ENCODE peak calls at places on chromosome 17, in four cellular contexts. C is uterus, U is gastrocnemius medialis, L is heart left ventricle. D is an unnamed sample.

GRCh38 chr17:6681671-6682070 is 30.1 kb downstream of the C17orf100 start:
- DNase-seq in C (no peak), L (no peak), U (no peak), D (no peak)

GRCh38 chr17:2847601-2848255 is 51.5 kb downstream of the RAP1GAP2 start:
- DNase-seq in L (no peak), U (no peak), C (no peak), D (no peak)

GRCh38 chr17:78257810-78258322 is 26.4 kb downstream of the TMEM235 start:
- DNase-seq in C (no peak), U (no peak), L (peak), D (no peak)

GRCh38 chr17:2511138-2511461 is 588 bp downstream of the METTL16 start:
- DNase-seq in C (no peak), U (no peak), L (no peak), D (no peak)

GRCh38 chr17:1767358-1767757 is 5.5 kb downstream of the SERPINF1 start:
- DNase-seq in C (no peak), L (no peak), U (peak), D (no peak)

GRCh38 chr17:62652251-62653001 is 25.0 kb downstream of the MRC2 start:
- DNase-seq in C (no peak), U (no peak), L (peak), D (peak)

GRCh38 chr17:14510136-14510535 is 209.3 kb downstream of the HS3ST3B1 start:
- DNase-seq in U (no peak), C (no peak), L (no peak), D (no peak)

GRCh38 chr17:80902197-80903019 is 89.2 kb upstream of the CHMP6 start:
- DNase-seq in U (no peak), L (no peak), C (no peak), D (no peak)

GRCh38 chr17:39082482-39082881 is 69.0 kb downstream of the PLXDC1 start:
- DNase-seq in U (no peak), C (no peak), L (no peak), D (no peak)

GRCh38 chr17:8859029-8859803 is 8.3 kb downstream of the PIK3R6 start:
- DNase-seq in C (no peak), U (no peak), L (no peak), D (no peak)

GRCh38 chr17:64020068-64020766 is at the start of gene ICAM2:
- DNase-seq in U (peak), C (peak), L (peak), D (peak)

GRCh38 chr17:27630607-27631408 is at the start of gene LGALS9:
- DNase-seq in U (peak), L (peak), C (no peak), D (peak)

GRCh38 chr17:1561420-1562177 is 993 bp downstream of the PITPNA start:
- DNase-seq in C (no peak), L (no peak), U (no peak), D (no peak)

GRCh38 chr17:69947027-69947759 is 127.8 kb upstream of the KCNJ16 start:
- DNase-seq in C (no peak), U (no peak), L (no peak), D (no peak)

GRCh38 chr17:31294839-31295488 is 2.1 kb downstream of the OMG start:
- DNase-seq in L (no peak), C (no peak), U (no peak), D (no peak)

GRCh38 chr17:38710603-38710962 is 5.5 kb downstream of the MLLT6 start:
- DNase-seq in C (no peak), U (no peak), L (no peak), D (no peak)

GRCh38 chr17:17511971-17512858 is 16.0 kb upstream of the RASD1 start:
- DNase-seq in C (peak), L (no peak), U (peak), D (peak)

GRCh38 chr17:38561416-38562214 is 44.1 kb downstream of the SRCIN1 start:
- DNase-seq in U (no peak), L (no peak), C (no peak), D (no peak)

GRCh38 chr17:81244358-81245023 is 5.4 kb downstream of the NDUFAF8 start:
- DNase-seq in U (no peak), C (no peak), L (no peak), D (no peak)

GRCh38 chr17:8430966-8431365 is 4.7 kb upstream of the NDEL1 start:
- DNase-seq in U (peak), L (peak), C (peak), D (no peak)

GRCh38 chr17:57091186-57091618 is 6.2 kb downstream of the AKAP1 start:
- DNase-seq in U (peak), C (no peak), L (peak), D (no peak)

GRCh38 chr17:67492251-67492740 is 115.2 kb downstream of the PITPNC1 start:
- DNase-seq in U (no peak), C (no peak), L (no peak), D (no peak)

GRCh38 chr17:15350777-15351486 is 9.5 kb upstream of the TEKT3 start:
- DNase-seq in U (no peak), L (no peak), C (peak), D (no peak)

DNA sequence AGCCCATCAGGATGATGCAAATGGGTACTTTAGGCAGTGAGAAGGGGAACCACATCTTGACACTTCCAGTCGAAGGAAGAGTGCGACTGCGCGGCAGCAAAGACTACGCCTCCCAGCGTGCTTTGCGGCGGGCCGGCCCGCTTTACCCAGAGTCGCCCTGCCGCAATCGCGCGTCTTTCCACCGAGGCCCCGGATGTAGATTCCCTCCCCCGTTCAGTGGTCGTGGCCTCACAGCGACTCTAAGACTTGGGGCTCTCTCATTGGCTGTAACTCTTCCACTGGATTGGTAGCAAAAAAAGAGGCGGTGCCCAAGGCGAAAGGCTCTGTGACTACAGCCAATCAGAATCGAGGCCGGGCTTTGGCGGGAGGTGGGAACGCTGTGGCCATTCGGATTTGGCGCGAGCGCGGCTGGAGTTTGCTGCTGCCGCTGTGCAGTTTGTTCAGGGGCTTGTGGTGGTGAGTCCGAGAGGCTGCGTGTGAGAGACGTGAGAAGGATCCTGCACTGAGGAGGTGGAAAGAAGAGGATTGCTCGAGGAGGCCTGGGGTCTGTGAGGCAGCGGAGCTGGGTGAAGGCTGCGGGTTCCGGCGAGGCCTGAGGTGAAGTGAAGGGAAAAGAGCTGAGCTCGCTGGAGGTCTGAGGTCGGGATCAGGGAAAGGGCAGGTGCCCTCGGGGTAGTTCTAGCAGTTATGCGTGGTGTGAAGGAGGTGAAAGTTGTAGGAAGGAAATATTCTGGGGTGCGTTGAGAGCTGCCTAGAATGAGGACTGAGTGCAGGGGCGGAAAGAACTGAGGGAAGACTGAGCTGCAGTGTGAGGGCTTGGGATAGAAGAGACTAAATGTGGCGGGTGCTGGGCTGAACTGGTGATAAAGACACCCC is at the start of gene CDC6:
- DNase-seq in L (peak), C (peak), U (peak), D (peak)
- H3K27ac ChIP-seq in L (no peak), C (peak), U (peak), D (peak)

GRCh38 chr17:74860999-74861553 is 1.4 kb upstream of the GRIN2C start:
- DNase-seq in L (no peak), U (no peak), C (no peak), D (no peak)
- TF ChIP-seq POLR2A in L (no peak), U (no peak), C (no peak), D (no peak)

DNA sequence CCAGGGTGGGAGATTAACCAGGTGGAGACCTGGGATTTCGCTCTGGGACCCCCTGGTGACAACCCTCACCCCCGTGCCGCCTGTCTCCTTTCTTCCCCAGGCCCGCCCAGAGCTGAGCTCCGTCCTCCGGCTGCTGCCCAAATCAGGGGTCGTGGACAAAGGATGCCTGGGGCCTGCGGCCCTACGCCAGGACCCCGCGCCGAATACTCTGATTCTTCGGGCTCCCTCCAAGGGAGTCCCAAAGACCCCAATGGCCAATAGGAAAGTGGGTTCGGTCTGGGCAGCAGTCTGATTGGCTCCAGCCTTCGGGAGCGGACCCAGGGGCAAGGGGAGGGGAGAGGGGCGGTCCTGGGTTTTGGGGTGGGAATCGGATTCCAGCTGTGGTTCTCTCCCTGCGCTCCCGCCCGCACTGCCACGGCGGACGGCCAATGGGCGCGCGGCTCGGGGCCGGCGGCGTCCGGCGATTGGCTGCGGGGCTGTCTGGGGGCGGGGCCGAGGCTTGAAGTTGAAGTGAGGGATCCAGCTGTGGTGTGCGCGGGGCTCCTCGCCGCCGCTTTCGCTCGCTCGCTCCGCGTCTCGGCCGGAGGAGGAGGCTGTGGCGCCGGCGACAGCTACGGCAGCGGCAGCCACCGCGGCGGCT is at the start of gene CACNA1G:
- DNase-seq in L (peak), U (peak), C (peak), D (peak)
- H3K27ac ChIP-seq in L (no peak), U (no peak), C (peak), D (no peak)

GRCh38 chr17:79843917-79844815 is 4.9 kb upstream of the CBX4 start:
- DNase-seq in L (peak), C (no peak), U (no peak), D (peak)
- TF ChIP-seq POLR2A in L (peak), C (peak), U (no peak), D (peak)

GRCh38 chr17:76700290-76700626 is 10.5 kb downstream of the MXRA7 start:
- DNase-seq in C (no peak), L (no peak), U (no peak), D (no peak)
- H3K27ac ChIP-seq in C (peak), L (peak), U (peak), D (peak)

GRCh38 chr17:58412910-58413630 is 4.3 kb downstream of the RNF43 start:
- DNase-seq in U (no peak), C (no peak), L (no peak), D (no peak)

GRCh38 chr17:58416396-58416795 is 938 bp downstream of the RNF43 start:
- DNase-seq in C (no peak), L (no peak), U (no peak), D (no peak)

GRCh38 chr17:58415371-58416055 is 1.8 kb downstream of the RNF43 start:
- DNase-seq in U (no peak), C (no peak), L (no peak), D (peak)

GRCh38 chr17:58413684-58414083 is 3.6 kb downstream of the RNF43 start:
- DNase-seq in U (no peak), L (no peak), C (no peak), D (no peak)

DNA sequence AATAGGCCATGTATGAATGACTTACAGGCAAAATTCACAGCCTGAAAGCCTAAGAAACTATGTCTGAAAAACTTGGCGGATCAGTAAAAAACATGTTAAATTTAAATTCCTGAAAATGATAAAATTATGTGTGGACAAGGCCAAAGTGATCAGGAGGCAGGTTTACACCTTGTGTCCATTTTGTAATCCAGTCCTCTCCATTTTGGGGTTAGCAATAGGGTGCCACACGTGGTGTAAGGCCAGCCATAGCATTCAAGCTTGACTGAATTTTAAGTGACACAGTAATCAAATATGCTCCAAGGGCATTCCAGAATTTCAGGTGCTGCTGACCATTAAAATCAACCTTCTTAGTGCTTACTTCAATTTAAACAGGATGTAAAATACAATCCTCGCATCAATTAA is 2.7 kb downstream of the RNF43 start:
- DNase-seq in C (no peak), L (no peak), U (no peak), D (no peak)
- TF ChIP-seq POLR2A in C (no peak), L (no peak), U (no peak), D (no peak)